ENCODE peak calls at places on chromosomes 4 and X, in four cellular contexts. E is neuronal stem cell, Z is mesenchymal stem cell, V is H9. R is an unnamed sample.

GRCh38 chr4:113591982-113592381 is 169.6 kb downstream of the CAMK2D start:
- DNase-seq in E (no peak), Z (peak), V (no peak), R (no peak)

GRCh38 chrX:1486749-1487361 is 34.1 kb upstream of the ASMTL start:
- DNase-seq in E (no peak), Z (no peak), V (no peak), R (peak)

GRCh38 chr4:107845721-107846120 is 21.0 kb downstream of the SGMS2 start:
- DNase-seq in E (no peak), Z (no peak), V (no peak), R (no peak)

GRCh38 chrX:3144651-3145050 is 103.4 kb downstream of the ARSF start:
- DNase-seq in E (no peak), Z (no peak), V (no peak), R (no peak)

GRCh38 chr4:26871611-26872010 is 11.0 kb downstream of the STIM2 start:
- DNase-seq in E (no peak), Z (no peak), V (no peak), R (peak)

GRCh38 chr4:140718240-140718639 is 37.9 kb downstream of the TBC1D9 start:
- DNase-seq in E (no peak), Z (peak), V (no peak), R (no peak)

GRCh38 chrX:132532955-132533354 is 44.1 kb upstream of the MBNL3 start:
- DNase-seq in E (no peak), Z (peak), V (no peak), R (no peak)

GRCh38 chr4:113153529-113154101 is 104.2 kb downstream of the ANK2 start:
- DNase-seq in E (no peak), Z (no peak), V (no peak), R (no peak)

GRCh38 chrX:10195425-10195824 is 38.6 kb downstream of the CLCN4 start:
- DNase-seq in E (no peak), Z (no peak), V (no peak), R (no peak)

GRCh38 chr4:67700119-67700873 is 659 bp downstream of the UBA6 start:
- DNase-seq in E (no peak), Z (peak), V (no peak), R (no peak)

GRCh38 chr4:147846318-147847135 is 114.6 kb downstream of the ARHGAP10 start:
- DNase-seq in E (no peak), Z (no peak), V (no peak), R (no peak)

GRCh38 chr4:130249002-130249401 is 1153.0 kb downstream of the C4orf33 start:
- DNase-seq in E (no peak), Z (no peak), V (no peak), R (peak)

GRCh38 chr4:155592568-155593343 is 73.9 kb upstream of the GUCY1A1 start:
- DNase-seq in E (no peak), Z (no peak), V (no peak), R (no peak)

GRCh38 chr4:96166806-96167205 is 326.9 kb downstream of the PDHA2 start:
- DNase-seq in E (no peak), Z (no peak), V (no peak), R (no peak)

GRCh38 chr4:123984881-123985280 is 588.3 kb downstream of the SPRY1 start:
- DNase-seq in E (no peak), Z (no peak), V (no peak), R (no peak)

GRCh38 chr4:113893546-113893945 is 85.9 kb downstream of the ARSJ start:
- DNase-seq in E (no peak), Z (no peak), V (no peak), R (no peak)

GRCh38 chrX:39859991-39860861 is 237.5 kb downstream of the BCOR start:
- DNase-seq in E (peak), Z (peak), V (peak), R (peak)

GRCh38 chr4:104732766-104733165 is 238.1 kb upstream of the CXXC4 start:
- DNase-seq in E (no peak), Z (no peak), V (no peak), R (no peak)

GRCh38 chrX:18426004-18426320 is 554 bp downstream of the CDKL5 start:
- DNase-seq in E (no peak), Z (no peak), V (no peak), R (no peak)

GRCh38 chr4:184306949-184307348 is 89.3 kb upstream of the ENPP6 start:
- DNase-seq in E (no peak), Z (no peak), V (no peak), R (no peak)

GRCh38 chrX:129961180-129962083 is 21.0 kb upstream of the BCORL1 start:
- DNase-seq in E (no peak), Z (peak), V (peak), R (peak)

GRCh38 chrX:136220535-136220934 is 30.7 kb downstream of the MAP7D3 start:
- DNase-seq in E (no peak), Z (no peak), V (no peak), R (no peak)

GRCh38 chr4:184475096-184475461 is 729 bp upstream of the IRF2 start:
- DNase-seq in E (peak), Z (peak), V (peak), R (peak)

GRCh38 chr4:106690487-106690886 is 321.9 kb upstream of the GIMD1 start:
- DNase-seq in E (no peak), Z (peak), V (no peak), R (peak)

GRCh38 chr4:627751-628150 is 2.4 kb downstream of the PDE6B start:
- DNase-seq in E (no peak), Z (no peak), V (peak), R (no peak)

GRCh38 chr4:183264614-183265013 is 55.5 kb downstream of the CLDN22 start:
- DNase-seq in E (no peak), Z (peak), V (no peak), R (no peak)

GRCh38 chrX:129099206-129099605 is 424.1 kb downstream of the SMARCA1 start:
- DNase-seq in E (peak), Z (no peak), V (no peak), R (peak)

GRCh38 chr4:16225996-16226815 is at the start of gene TAPT1:
- DNase-seq in E (peak), Z (peak), V (peak), R (peak)

GRCh38 chr4:172042714-172043114 is 229.5 kb downstream of the GALNTL6 start:
- DNase-seq in E (no peak), Z (no peak), V (no peak), R (no peak)

GRCh38 chrX:23656684-23657083 is 10.6 kb upstream of the PRDX4 start:
- DNase-seq in E (no peak), Z (no peak), V (no peak), R (no peak)

GRCh38 chr4:8639777-8640720 is 47.5 kb downstream of the CPZ start:
- DNase-seq in E (no peak), Z (no peak), V (no peak), R (no peak)

GRCh38 chrX:40508560-40508959 is 72.2 kb upstream of the ATP6AP2 start:
- DNase-seq in E (no peak), Z (peak), V (no peak), R (peak)

GRCh38 chr4:169253904-169254303 is 16.9 kb downstream of the SH3RF1 start:
- DNase-seq in E (no peak), Z (peak), V (no peak), R (no peak)

GRCh38 chr4:105767579-105767978 is 59.0 kb downstream of the GSTCD start:
- DNase-seq in E (no peak), Z (no peak), V (no peak), R (no peak)

GRCh38 chr4:154982187-154983047 is 201.3 kb downstream of the RBM46 start:
- DNase-seq in E (peak), Z (peak), V (peak), R (peak)

GRCh38 chr4:173685761-173686260 is 155.8 kb upstream of the HAND2 start:
- DNase-seq in E (no peak), Z (no peak), V (no peak), R (no peak)

DNA sequence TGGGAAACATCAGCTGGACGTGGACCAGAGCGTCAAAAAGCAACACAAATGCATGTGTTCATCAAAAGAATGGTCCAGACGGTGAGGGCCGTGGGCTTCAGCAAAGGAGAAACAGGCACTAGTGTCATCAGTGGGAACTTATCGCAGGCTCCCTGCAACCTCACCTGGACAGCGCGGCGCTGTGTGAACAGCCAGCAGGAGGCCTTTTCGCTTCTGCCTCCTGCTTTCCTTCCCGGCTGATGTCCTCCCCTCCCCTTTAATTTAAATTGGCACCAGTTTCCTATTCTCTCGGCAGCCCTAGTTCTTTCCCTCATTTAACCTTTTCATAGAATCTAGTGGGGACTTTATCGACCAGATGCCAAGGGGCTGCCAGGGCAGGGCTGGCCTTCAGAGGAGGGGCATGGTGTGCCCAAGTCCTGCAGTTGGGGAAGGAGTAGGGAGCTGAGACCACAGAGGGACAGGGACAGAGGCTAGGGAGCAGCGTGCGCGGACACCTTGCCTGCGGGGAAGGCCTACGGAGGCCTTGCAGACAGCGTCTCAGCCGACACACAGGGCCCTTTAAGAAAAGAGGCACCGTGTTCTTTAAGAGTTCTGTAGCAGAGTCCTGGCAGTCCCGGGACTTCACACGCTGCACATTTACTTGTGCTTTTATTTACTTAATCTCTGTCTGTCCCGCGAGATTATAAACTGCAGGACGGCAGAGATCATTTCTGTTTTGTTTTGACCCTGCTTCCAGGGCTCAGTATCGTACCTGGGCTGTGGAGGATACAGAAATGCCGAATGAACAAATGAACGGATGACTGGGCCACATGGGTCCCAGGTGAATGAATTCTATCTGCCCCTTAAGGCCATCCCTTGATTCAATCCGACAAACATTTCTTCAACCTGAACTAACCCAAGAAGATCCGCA is 8.4 kb upstream of the SORBS2 start:
- DNase-seq in E (no peak), Z (no peak), V (peak), R (no peak)
- H4K8ac ChIP-seq in E (peak), Z (peak), V (no peak), R (no peak)

GRCh38 chrX:55738969-55739368 is 21.4 kb downstream of the RRAGB start:
- DNase-seq in E (no peak), Z (no peak), V (peak), R (peak)
- H4K8ac ChIP-seq in E (no peak), Z (no peak), V (no peak), R (no peak)

DNA sequence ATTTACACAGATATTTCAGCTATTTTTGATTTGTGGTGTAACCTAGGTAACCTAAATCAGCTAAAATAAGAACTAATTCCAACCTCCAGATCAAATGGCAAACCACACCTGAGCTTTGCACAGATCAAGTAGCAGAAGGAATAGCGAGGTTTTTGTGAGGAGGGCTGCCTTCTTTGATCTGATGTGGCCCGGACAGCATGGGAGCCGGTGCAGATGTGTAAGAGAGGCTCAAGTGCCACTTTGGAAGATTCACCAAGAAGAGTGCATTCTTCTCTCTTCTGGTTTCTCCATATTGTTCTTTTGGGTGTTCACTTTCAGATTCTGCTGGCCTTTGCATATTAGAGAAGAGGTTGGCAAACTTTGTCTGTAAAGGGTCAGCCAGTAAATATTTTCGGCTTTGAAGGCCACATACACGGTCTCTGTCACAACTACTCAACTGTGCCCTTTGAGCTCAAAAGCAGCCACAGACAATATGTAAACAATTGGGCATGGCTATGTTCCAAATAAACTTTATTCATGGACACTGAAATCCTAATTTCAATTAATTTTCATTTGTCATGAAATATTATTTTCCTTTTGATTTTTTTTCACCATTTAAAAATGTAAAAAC is 78.9 kb upstream of the FAM9C start:
- DNase-seq in E (no peak), Z (peak), V (no peak), R (no peak)
- H4K8ac ChIP-seq in E (no peak), Z (no peak), V (no peak), R (no peak)

DNA sequence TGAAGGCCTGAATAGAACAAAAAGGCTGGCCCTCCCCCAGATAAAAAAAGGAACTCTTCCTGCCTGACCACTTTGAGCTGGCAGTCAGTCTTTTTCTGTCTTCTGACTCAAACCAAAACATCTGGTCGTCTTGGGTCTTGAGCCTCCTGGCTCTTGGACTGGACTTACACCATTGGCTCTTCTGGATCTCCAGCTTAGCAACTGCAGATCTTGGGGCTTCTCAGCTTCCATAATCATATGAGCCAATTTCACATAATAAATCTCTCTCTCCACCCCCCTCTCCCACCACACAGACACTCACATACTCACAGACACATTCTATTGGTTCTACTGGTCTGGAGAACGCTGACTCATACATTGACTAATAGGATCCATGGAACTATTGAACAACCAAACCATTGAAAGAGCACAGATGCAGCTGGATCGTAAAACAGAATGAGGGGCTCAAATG is 15.6 kb upstream of the CWH43 start:
- DNase-seq in E (no peak), Z (peak), V (no peak), R (no peak)
- H4K8ac ChIP-seq in E (no peak), Z (no peak), V (no peak), R (no peak)

GRCh38 chr4:76235915-76236314 is 15.6 kb upstream of the FAM47E start:
- DNase-seq in E (no peak), Z (no peak), V (no peak), R (peak)

GRCh38 chr4:76233534-76233933 is 18.0 kb upstream of the FAM47E start:
- DNase-seq in E (no peak), Z (no peak), V (no peak), R (peak)

GRCh38 chr4:76233967-76234678 is 17.4 kb upstream of the FAM47E start:
- DNase-seq in E (no peak), Z (peak), V (peak), R (peak)

GRCh38 chr4:76235407-76235806 is 16.1 kb upstream of the FAM47E start:
- DNase-seq in E (no peak), Z (no peak), V (no peak), R (no peak)

GRCh38 chr4:76234679-76235044 is 16.9 kb upstream of the FAM47E start:
- DNase-seq in E (no peak), Z (no peak), V (no peak), R (no peak)
- H4K8ac ChIP-seq in E (no peak), Z (peak), V (no peak), R (no peak)

GRCh38 chr4:78954048-78954666 is 14.9 kb upstream of the PAQR3 start:
- DNase-seq in E (peak), Z (peak), V (peak), R (peak)
- H4K8ac ChIP-seq in E (no peak), Z (no peak), V (no peak), R (no peak)